ENCODE peak calls at places on chromosomes 4 and X, in six cellular contexts. One of them, this sample, is unnamed.

GRCh38 chrX:44904542-44905115 is 31.6 kb downstream of the KDM6A start:
- DNase-seq in GM10248: no peak
- DNase-seq in dorsolateral prefrontal cortex: no peak
- DNase-seq in brain microvascular endothelial cell: no peak
- DNase-seq in WTC11: no peak
- DNase-seq in Calu3: no peak
- DNase-seq in this sample: no peak

GRCh38 chrX:66051989-66052388 is 12.1 kb upstream of the VSIG4 start:
- DNase-seq in GM10248: no peak
- DNase-seq in dorsolateral prefrontal cortex: no peak
- DNase-seq in brain microvascular endothelial cell: no peak
- DNase-seq in WTC11: no peak
- DNase-seq in Calu3: no peak
- DNase-seq in this sample: no peak

GRCh38 chr4:87235020-87235671 is 14.7 kb upstream of the KLHL8 start:
- DNase-seq in GM10248: no peak
- DNase-seq in dorsolateral prefrontal cortex: no peak
- DNase-seq in brain microvascular endothelial cell: peak
- DNase-seq in WTC11: no peak
- DNase-seq in Calu3: no peak
- DNase-seq in this sample: no peak

GRCh38 chr4:102599455-102599854 is 98.3 kb downstream of the NFKB1 start:
- DNase-seq in GM10248: no peak
- DNase-seq in dorsolateral prefrontal cortex: no peak
- DNase-seq in brain microvascular endothelial cell: no peak
- DNase-seq in WTC11: no peak
- DNase-seq in Calu3: no peak
- DNase-seq in this sample: no peak

GRCh38 chr4:93878566-93878965 is 50.0 kb downstream of the ATOH1 start:
- DNase-seq in GM10248: no peak
- DNase-seq in dorsolateral prefrontal cortex: no peak
- DNase-seq in brain microvascular endothelial cell: no peak
- DNase-seq in WTC11: no peak
- DNase-seq in Calu3: no peak
- DNase-seq in this sample: no peak

GRCh38 chr4:59704621-59705020 is 1495.5 kb upstream of the ADGRL3 start:
- DNase-seq in GM10248: no peak
- DNase-seq in dorsolateral prefrontal cortex: no peak
- DNase-seq in brain microvascular endothelial cell: no peak
- DNase-seq in WTC11: no peak
- DNase-seq in Calu3: no peak
- DNase-seq in this sample: no peak

GRCh38 chr4:124943938-124944337 is 231.4 kb upstream of the ANKRD50 start:
- DNase-seq in GM10248: no peak
- DNase-seq in dorsolateral prefrontal cortex: no peak
- DNase-seq in brain microvascular endothelial cell: no peak
- DNase-seq in WTC11: no peak
- DNase-seq in Calu3: no peak
- DNase-seq in this sample: no peak

GRCh38 chr4:113987382-113987930 is 8.0 kb upstream of the ARSJ start:
- DNase-seq in GM10248: no peak
- DNase-seq in dorsolateral prefrontal cortex: no peak
- DNase-seq in brain microvascular endothelial cell: no peak
- DNase-seq in WTC11: no peak
- DNase-seq in Calu3: no peak
- DNase-seq in this sample: no peak

GRCh38 chr4:38133711-38134480 is 173.7 kb downstream of the PTTG2 start:
- DNase-seq in GM10248: no peak
- DNase-seq in dorsolateral prefrontal cortex: no peak
- DNase-seq in brain microvascular endothelial cell: no peak
- DNase-seq in WTC11: no peak
- DNase-seq in Calu3: no peak
- DNase-seq in this sample: no peak

GRCh38 chr4:858831-859451 is 33.0 kb upstream of the CPLX1 start:
- DNase-seq in GM10248: no peak
- DNase-seq in dorsolateral prefrontal cortex: no peak
- DNase-seq in brain microvascular endothelial cell: no peak
- DNase-seq in WTC11: no peak
- DNase-seq in Calu3: no peak
- DNase-seq in this sample: peak

GRCh38 chrX:82232679-82233078 is 1030.8 kb downstream of the SH3BGRL start:
- DNase-seq in GM10248: no peak
- DNase-seq in dorsolateral prefrontal cortex: no peak
- DNase-seq in brain microvascular endothelial cell: no peak
- DNase-seq in WTC11: no peak
- DNase-seq in Calu3: no peak
- DNase-seq in this sample: no peak

GRCh38 chrX:67544281-67544680 is 460 bp downstream of the AR start:
- DNase-seq in GM10248: no peak
- DNase-seq in dorsolateral prefrontal cortex: no peak
- DNase-seq in brain microvascular endothelial cell: no peak
- DNase-seq in WTC11: peak
- DNase-seq in Calu3: no peak
- DNase-seq in this sample: no peak

GRCh38 chr4:154626793-154627484 is 14.5 kb upstream of the FGG start:
- DNase-seq in GM10248: peak
- DNase-seq in dorsolateral prefrontal cortex: peak
- DNase-seq in brain microvascular endothelial cell: peak
- DNase-seq in WTC11: peak
- DNase-seq in Calu3: peak
- DNase-seq in this sample: no peak

GRCh38 chr4:105805501-105806120 is 89.7 kb upstream of the NPNT start:
- DNase-seq in GM10248: no peak
- DNase-seq in dorsolateral prefrontal cortex: no peak
- DNase-seq in brain microvascular endothelial cell: no peak
- DNase-seq in WTC11: no peak
- DNase-seq in Calu3: no peak
- DNase-seq in this sample: no peak

GRCh38 chr4:155705664-155706063 is 39.0 kb downstream of the GUCY1A1 start:
- DNase-seq in GM10248: no peak
- DNase-seq in dorsolateral prefrontal cortex: no peak
- DNase-seq in brain microvascular endothelial cell: peak
- DNase-seq in WTC11: no peak
- DNase-seq in Calu3: peak
- DNase-seq in this sample: no peak

GRCh38 chr4:95180531-95181315 is 368.1 kb downstream of the UNC5C start:
- DNase-seq in GM10248: no peak
- DNase-seq in dorsolateral prefrontal cortex: no peak
- DNase-seq in brain microvascular endothelial cell: no peak
- DNase-seq in WTC11: no peak
- DNase-seq in Calu3: no peak
- DNase-seq in this sample: no peak

GRCh38 chrX:153537526-153538295 is 20.3 kb downstream of the ATP2B3 start:
- DNase-seq in GM10248: no peak
- DNase-seq in dorsolateral prefrontal cortex: no peak
- DNase-seq in brain microvascular endothelial cell: no peak
- DNase-seq in WTC11: no peak
- DNase-seq in Calu3: no peak
- DNase-seq in this sample: no peak

GRCh38 chrX:67612231-67612630 is 68.4 kb downstream of the AR start:
- DNase-seq in GM10248: no peak
- DNase-seq in dorsolateral prefrontal cortex: no peak
- DNase-seq in brain microvascular endothelial cell: no peak
- DNase-seq in WTC11: no peak
- DNase-seq in Calu3: no peak
- DNase-seq in this sample: no peak

GRCh38 chrX:23952984-23953907 is 45.4 kb downstream of the CXorf58 start:
- DNase-seq in GM10248: peak
- DNase-seq in dorsolateral prefrontal cortex: no peak
- DNase-seq in brain microvascular endothelial cell: no peak
- DNase-seq in WTC11: peak
- DNase-seq in Calu3: peak
- DNase-seq in this sample: peak

GRCh38 chr4:141158219-141158618 is 24.9 kb upstream of the RNF150 start:
- DNase-seq in GM10248: peak
- DNase-seq in dorsolateral prefrontal cortex: no peak
- DNase-seq in brain microvascular endothelial cell: no peak
- DNase-seq in WTC11: no peak
- DNase-seq in Calu3: no peak
- DNase-seq in this sample: no peak

GRCh38 chrX:15336023-15336413 is 695 bp upstream of the PIGA start:
- DNase-seq in GM10248: no peak
- DNase-seq in dorsolateral prefrontal cortex: no peak
- DNase-seq in brain microvascular endothelial cell: peak
- DNase-seq in WTC11: peak
- DNase-seq in Calu3: peak
- DNase-seq in this sample: peak

GRCh38 chr4:106987314-106987713 is 48.8 kb downstream of the DKK2 start:
- DNase-seq in GM10248: no peak
- DNase-seq in dorsolateral prefrontal cortex: no peak
- DNase-seq in brain microvascular endothelial cell: no peak
- DNase-seq in WTC11: no peak
- DNase-seq in Calu3: no peak
- DNase-seq in this sample: no peak

GRCh38 chrX:40893251-40893910 is 158.0 kb upstream of the MED14 start:
- DNase-seq in GM10248: no peak
- DNase-seq in dorsolateral prefrontal cortex: no peak
- DNase-seq in brain microvascular endothelial cell: no peak
- DNase-seq in WTC11: no peak
- DNase-seq in Calu3: no peak
- DNase-seq in this sample: no peak

GRCh38 chr4:154743683-154744340 is at the start of gene LRAT:
- DNase-seq in GM10248: peak
- DNase-seq in dorsolateral prefrontal cortex: peak
- DNase-seq in brain microvascular endothelial cell: no peak
- DNase-seq in WTC11: peak
- DNase-seq in Calu3: peak
- DNase-seq in this sample: no peak

GRCh38 chr4:176422031-176422430 is 102.3 kb downstream of the SPCS3 start:
- DNase-seq in GM10248: no peak
- DNase-seq in dorsolateral prefrontal cortex: no peak
- DNase-seq in brain microvascular endothelial cell: no peak
- DNase-seq in WTC11: no peak
- DNase-seq in Calu3: no peak
- DNase-seq in this sample: no peak

GRCh38 chrX:70030242-70030823 is 19.4 kb downstream of the AWAT2 start:
- DNase-seq in GM10248: peak
- DNase-seq in dorsolateral prefrontal cortex: peak
- DNase-seq in brain microvascular endothelial cell: peak
- DNase-seq in WTC11: peak
- DNase-seq in Calu3: peak
- DNase-seq in this sample: no peak

GRCh38 chr4:134027931-134028330 is 173.7 kb downstream of the PABPC4L start:
- DNase-seq in GM10248: no peak
- DNase-seq in dorsolateral prefrontal cortex: no peak
- DNase-seq in brain microvascular endothelial cell: peak
- DNase-seq in WTC11: no peak
- DNase-seq in Calu3: peak
- DNase-seq in this sample: no peak

GRCh38 chr4:67885727-67886126 is 1.9 kb upstream of the TMPRSS11D start:
- DNase-seq in GM10248: no peak
- DNase-seq in dorsolateral prefrontal cortex: no peak
- DNase-seq in brain microvascular endothelial cell: peak
- DNase-seq in WTC11: no peak
- DNase-seq in Calu3: no peak
- DNase-seq in this sample: peak

GRCh38 chr4:38318737-38319455 is 345.1 kb upstream of the KLF3 start:
- DNase-seq in GM10248: peak
- DNase-seq in dorsolateral prefrontal cortex: peak
- DNase-seq in brain microvascular endothelial cell: peak
- DNase-seq in WTC11: peak
- DNase-seq in Calu3: peak
- DNase-seq in this sample: peak

DNA sequence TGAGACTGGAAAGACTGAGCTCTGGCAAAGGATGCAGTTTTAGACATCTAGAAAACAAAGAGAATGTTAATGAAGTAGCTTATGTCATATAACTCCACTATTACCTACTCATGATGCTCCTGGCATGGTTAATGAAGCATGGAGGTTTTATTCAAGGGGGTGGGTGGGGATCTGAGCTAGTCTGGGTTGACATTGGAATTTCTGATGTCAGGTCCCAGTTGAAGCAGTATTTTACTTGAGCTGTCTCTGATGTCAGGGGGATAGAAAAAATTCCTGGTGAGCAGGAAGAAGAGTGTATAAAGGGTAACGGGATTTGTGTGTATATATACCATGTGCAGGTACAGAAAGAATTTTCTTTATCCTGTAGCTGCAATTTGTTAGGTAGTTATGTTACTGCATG is 102.0 kb downstream of the ELOVL6 start:
- DNase-seq in GM10248: no peak
- DNase-seq in dorsolateral prefrontal cortex: no peak
- DNase-seq in brain microvascular endothelial cell: no peak
- DNase-seq in WTC11: no peak
- DNase-seq in Calu3: no peak
- DNase-seq in this sample: no peak
- TF ChIP-seq CTCF in GM10248: no peak
- TF ChIP-seq CTCF in dorsolateral prefrontal cortex: no peak
- TF ChIP-seq CTCF in brain microvascular endothelial cell: no peak
- TF ChIP-seq CTCF in WTC11: no peak
- TF ChIP-seq CTCF in Calu3: no peak
- TF ChIP-seq CTCF in this sample: no peak

GRCh38 chr4:185142563-185142910 is 529 bp upstream of the SLC25A4 start:
- DNase-seq in GM10248: no peak
- DNase-seq in dorsolateral prefrontal cortex: no peak
- DNase-seq in brain microvascular endothelial cell: no peak
- DNase-seq in WTC11: no peak
- DNase-seq in Calu3: no peak
- DNase-seq in this sample: no peak

GRCh38 chr4:185141777-185142176 is 1.3 kb upstream of the SLC25A4 start:
- DNase-seq in GM10248: no peak
- DNase-seq in dorsolateral prefrontal cortex: no peak
- DNase-seq in brain microvascular endothelial cell: no peak
- DNase-seq in WTC11: no peak
- DNase-seq in Calu3: no peak
- DNase-seq in this sample: no peak

GRCh38 chr4:185144601-185145240 is 1.7 kb downstream of the SLC25A4 start:
- DNase-seq in GM10248: no peak
- DNase-seq in dorsolateral prefrontal cortex: no peak
- DNase-seq in brain microvascular endothelial cell: no peak
- DNase-seq in WTC11: no peak
- DNase-seq in Calu3: no peak
- DNase-seq in this sample: no peak

GRCh38 chr4:185143596-185143969 is 517 bp downstream of the SLC25A4 start:
- DNase-seq in GM10248: no peak
- DNase-seq in dorsolateral prefrontal cortex: peak
- DNase-seq in brain microvascular endothelial cell: no peak
- DNase-seq in WTC11: no peak
- DNase-seq in Calu3: peak
- DNase-seq in this sample: no peak

GRCh38 chr4:185142911-185143595 is at the start of gene SLC25A4:
- DNase-seq in GM10248: peak
- DNase-seq in dorsolateral prefrontal cortex: peak
- DNase-seq in brain microvascular endothelial cell: peak
- DNase-seq in WTC11: peak
- DNase-seq in Calu3: peak
- DNase-seq in this sample: no peak
- TF ChIP-seq CTCF in GM10248: peak
- TF ChIP-seq CTCF in dorsolateral prefrontal cortex: peak
- TF ChIP-seq CTCF in brain microvascular endothelial cell: peak
- TF ChIP-seq CTCF in WTC11: no peak
- TF ChIP-seq CTCF in Calu3: no peak
- TF ChIP-seq CTCF in this sample: no peak

GRCh38 chrX:151488677-151489076 is 74.8 kb upstream of the PASD1 start:
- DNase-seq in GM10248: peak
- DNase-seq in dorsolateral prefrontal cortex: no peak
- DNase-seq in brain microvascular endothelial cell: no peak
- DNase-seq in WTC11: peak
- DNase-seq in Calu3: peak
- DNase-seq in this sample: no peak
- TF ChIP-seq CTCF in GM10248: peak
- TF ChIP-seq CTCF in dorsolateral prefrontal cortex: no peak
- TF ChIP-seq CTCF in brain microvascular endothelial cell: peak
- TF ChIP-seq CTCF in WTC11: peak
- TF ChIP-seq CTCF in Calu3: no peak
- TF ChIP-seq CTCF in this sample: no peak

GRCh38 chr4:73852771-73853170 is 325 bp upstream of the PF4V1 start:
- DNase-seq in GM10248: no peak
- DNase-seq in dorsolateral prefrontal cortex: no peak
- DNase-seq in brain microvascular endothelial cell: no peak
- DNase-seq in WTC11: no peak
- DNase-seq in Calu3: no peak
- DNase-seq in this sample: no peak
- TF ChIP-seq CTCF in GM10248: no peak
- TF ChIP-seq CTCF in dorsolateral prefrontal cortex: no peak
- TF ChIP-seq CTCF in brain microvascular endothelial cell: no peak
- TF ChIP-seq CTCF in WTC11: no peak
- TF ChIP-seq CTCF in Calu3: no peak
- TF ChIP-seq CTCF in this sample: no peak